ENCODE peak calls at places on chromosomes 13 and 19, in nine cellular contexts. One of them, this sample, is unnamed.
A peak's percentile ranks its signal among the peaks of the same experiment; 100 is the strongest.

GRCh38 chr19:7597689-7598088 is 2.0 kb downstream of the CAMSAP3 start:
- DNase-seq in HS-5: no peak
- DNase-seq in left ventricle myocardium inferior: no peak
- DNase-seq in dorsolateral prefrontal cortex: no peak
- DNase-seq in RPMI7951: no peak
- DNase-seq in AG20443: no peak
- DNase-seq in AG09319: no peak
- DNase-seq in naive thymus-derived CD8-positive, alpha-beta T cell: no peak
- DNase-seq in mesothelial cell of epicardium: no peak
- DNase-seq in this sample: no peak

GRCh38 chr13:33183431-33184130 is 102.0 kb downstream of the STARD13 start:
- DNase-seq in HS-5: no peak
- DNase-seq in left ventricle myocardium inferior: no peak
- DNase-seq in dorsolateral prefrontal cortex: no peak
- DNase-seq in RPMI7951: peak; percentile 30
- DNase-seq in AG20443: peak; percentile 53
- DNase-seq in AG09319: no peak
- DNase-seq in naive thymus-derived CD8-positive, alpha-beta T cell: no peak
- DNase-seq in mesothelial cell of epicardium: no peak
- DNase-seq in this sample: no peak

GRCh38 chr19:18208098-18208951 is 4.5 kb upstream of the RAB3A start:
- DNase-seq in HS-5: peak; percentile 34
- DNase-seq in left ventricle myocardium inferior: peak; percentile 44
- DNase-seq in dorsolateral prefrontal cortex: no peak
- DNase-seq in RPMI7951: peak; percentile 45
- DNase-seq in AG20443: peak; percentile 79
- DNase-seq in AG09319: peak; percentile 61
- DNase-seq in naive thymus-derived CD8-positive, alpha-beta T cell: peak; percentile 26
- DNase-seq in mesothelial cell of epicardium: no peak
- DNase-seq in this sample: peak; percentile 86

GRCh38 chr13:102609696-102610095 is 12.9 kb downstream of the TPP2 start:
- DNase-seq in HS-5: no peak
- DNase-seq in left ventricle myocardium inferior: no peak
- DNase-seq in dorsolateral prefrontal cortex: no peak
- DNase-seq in RPMI7951: no peak
- DNase-seq in AG20443: no peak
- DNase-seq in AG09319: no peak
- DNase-seq in naive thymus-derived CD8-positive, alpha-beta T cell: peak; percentile 14
- DNase-seq in mesothelial cell of epicardium: no peak
- DNase-seq in this sample: no peak

GRCh38 chr19:19146865-19147264 is 8.6 kb upstream of the TMEM161A start:
- DNase-seq in HS-5: no peak
- DNase-seq in left ventricle myocardium inferior: no peak
- DNase-seq in dorsolateral prefrontal cortex: no peak
- DNase-seq in RPMI7951: no peak
- DNase-seq in AG20443: no peak
- DNase-seq in AG09319: no peak
- DNase-seq in naive thymus-derived CD8-positive, alpha-beta T cell: no peak
- DNase-seq in mesothelial cell of epicardium: no peak
- DNase-seq in this sample: no peak

GRCh38 chr13:79987323-79987722 is 353.6 kb downstream of the SPRY2 start:
- DNase-seq in HS-5: no peak
- DNase-seq in left ventricle myocardium inferior: no peak
- DNase-seq in dorsolateral prefrontal cortex: no peak
- DNase-seq in RPMI7951: peak; percentile 38
- DNase-seq in AG20443: peak; percentile 35
- DNase-seq in AG09319: peak; percentile 31
- DNase-seq in naive thymus-derived CD8-positive, alpha-beta T cell: no peak
- DNase-seq in mesothelial cell of epicardium: no peak
- DNase-seq in this sample: no peak

GRCh38 chr19:54461201-54462071 is 2.1 kb downstream of the LENG9 start:
- DNase-seq in HS-5: no peak
- DNase-seq in left ventricle myocardium inferior: no peak
- DNase-seq in dorsolateral prefrontal cortex: no peak
- DNase-seq in RPMI7951: no peak
- DNase-seq in AG20443: no peak
- DNase-seq in AG09319: no peak
- DNase-seq in naive thymus-derived CD8-positive, alpha-beta T cell: no peak
- DNase-seq in mesothelial cell of epicardium: no peak
- DNase-seq in this sample: no peak

GRCh38 chr19:1355258-1355973 is 28.3 kb upstream of the NDUFS7 start:
- DNase-seq in HS-5: no peak
- DNase-seq in left ventricle myocardium inferior: no peak
- DNase-seq in dorsolateral prefrontal cortex: no peak
- DNase-seq in RPMI7951: peak; percentile 20
- DNase-seq in AG20443: no peak
- DNase-seq in AG09319: no peak
- DNase-seq in naive thymus-derived CD8-positive, alpha-beta T cell: no peak
- DNase-seq in mesothelial cell of epicardium: no peak
- DNase-seq in this sample: no peak

GRCh38 chr19:44677019-44677809 is 5.9 kb downstream of the CEACAM19 start:
- DNase-seq in HS-5: peak; percentile 66
- DNase-seq in left ventricle myocardium inferior: no peak
- DNase-seq in dorsolateral prefrontal cortex: no peak
- DNase-seq in RPMI7951: peak; percentile 79
- DNase-seq in AG20443: no peak
- DNase-seq in AG09319: no peak
- DNase-seq in naive thymus-derived CD8-positive, alpha-beta T cell: no peak
- DNase-seq in mesothelial cell of epicardium: no peak
- DNase-seq in this sample: no peak

GRCh38 chr13:95455782-95456181 is 96.7 kb upstream of the CLDN10 start:
- DNase-seq in HS-5: no peak
- DNase-seq in left ventricle myocardium inferior: no peak
- DNase-seq in dorsolateral prefrontal cortex: no peak
- DNase-seq in RPMI7951: no peak
- DNase-seq in AG20443: no peak
- DNase-seq in AG09319: no peak
- DNase-seq in naive thymus-derived CD8-positive, alpha-beta T cell: no peak
- DNase-seq in mesothelial cell of epicardium: no peak
- DNase-seq in this sample: no peak

GRCh38 chr13:28355822-28356371 is 139.0 kb downstream of the FLT1 start:
- DNase-seq in HS-5: no peak
- DNase-seq in left ventricle myocardium inferior: no peak
- DNase-seq in dorsolateral prefrontal cortex: no peak
- DNase-seq in RPMI7951: no peak
- DNase-seq in AG20443: peak; percentile 44
- DNase-seq in AG09319: no peak
- DNase-seq in naive thymus-derived CD8-positive, alpha-beta T cell: peak; percentile 6
- DNase-seq in mesothelial cell of epicardium: no peak
- DNase-seq in this sample: no peak

GRCh38 chr13:109479991-109480696 is 306.2 kb downstream of the IRS2 start:
- DNase-seq in HS-5: no peak
- DNase-seq in left ventricle myocardium inferior: no peak
- DNase-seq in dorsolateral prefrontal cortex: no peak
- DNase-seq in RPMI7951: no peak
- DNase-seq in AG20443: peak; percentile 41
- DNase-seq in AG09319: no peak
- DNase-seq in naive thymus-derived CD8-positive, alpha-beta T cell: no peak
- DNase-seq in mesothelial cell of epicardium: no peak
- DNase-seq in this sample: no peak

GRCh38 chr13:112873851-112874750 is 94.9 kb upstream of the MCF2L start:
- DNase-seq in HS-5: peak; percentile 3
- DNase-seq in left ventricle myocardium inferior: peak; percentile 80
- DNase-seq in dorsolateral prefrontal cortex: peak; percentile 80
- DNase-seq in RPMI7951: peak; percentile 39
- DNase-seq in AG20443: peak; percentile 92
- DNase-seq in AG09319: peak; percentile 14
- DNase-seq in naive thymus-derived CD8-positive, alpha-beta T cell: peak; percentile 49
- DNase-seq in mesothelial cell of epicardium: peak; percentile 62
- DNase-seq in this sample: peak; percentile 97

GRCh38 chr19:54439174-54439851 is 9.7 kb upstream of the LENG8 start:
- DNase-seq in HS-5: no peak
- DNase-seq in left ventricle myocardium inferior: no peak
- DNase-seq in dorsolateral prefrontal cortex: peak; percentile 76
- DNase-seq in RPMI7951: peak; percentile 28
- DNase-seq in AG20443: peak; percentile 48
- DNase-seq in AG09319: no peak
- DNase-seq in naive thymus-derived CD8-positive, alpha-beta T cell: no peak
- DNase-seq in mesothelial cell of epicardium: no peak
- DNase-seq in this sample: peak; percentile 78

GRCh38 chr13:94198666-94199065 is 280.8 kb downstream of the DCT start:
- DNase-seq in HS-5: no peak
- DNase-seq in left ventricle myocardium inferior: no peak
- DNase-seq in dorsolateral prefrontal cortex: no peak
- DNase-seq in RPMI7951: peak; percentile 63
- DNase-seq in AG20443: no peak
- DNase-seq in AG09319: no peak
- DNase-seq in naive thymus-derived CD8-positive, alpha-beta T cell: no peak
- DNase-seq in mesothelial cell of epicardium: no peak
- DNase-seq in this sample: no peak

GRCh38 chr13:68923995-68924394 is 1183.6 kb upstream of the ATXN8OS start:
- DNase-seq in HS-5: no peak
- DNase-seq in left ventricle myocardium inferior: no peak
- DNase-seq in dorsolateral prefrontal cortex: no peak
- DNase-seq in RPMI7951: no peak
- DNase-seq in AG20443: no peak
- DNase-seq in AG09319: no peak
- DNase-seq in naive thymus-derived CD8-positive, alpha-beta T cell: no peak
- DNase-seq in mesothelial cell of epicardium: no peak
- DNase-seq in this sample: no peak

GRCh38 chr13:33525759-33526158 is 240.2 kb upstream of the STARD13 start:
- DNase-seq in HS-5: no peak
- DNase-seq in left ventricle myocardium inferior: no peak
- DNase-seq in dorsolateral prefrontal cortex: no peak
- DNase-seq in RPMI7951: no peak
- DNase-seq in AG20443: no peak
- DNase-seq in AG09319: no peak
- DNase-seq in naive thymus-derived CD8-positive, alpha-beta T cell: no peak
- DNase-seq in mesothelial cell of epicardium: no peak
- DNase-seq in this sample: no peak

GRCh38 chr13:99256709-99257108 is 1.5 kb downstream of the GPR18 start:
- DNase-seq in HS-5: no peak
- DNase-seq in left ventricle myocardium inferior: no peak
- DNase-seq in dorsolateral prefrontal cortex: no peak
- DNase-seq in RPMI7951: no peak
- DNase-seq in AG20443: peak; percentile 61
- DNase-seq in AG09319: peak; percentile 84
- DNase-seq in naive thymus-derived CD8-positive, alpha-beta T cell: no peak
- DNase-seq in mesothelial cell of epicardium: no peak
- DNase-seq in this sample: no peak

GRCh38 chr19:45003485-45003884 is 2.2 kb downstream of the RELB start:
- DNase-seq in HS-5: no peak
- DNase-seq in left ventricle myocardium inferior: no peak
- DNase-seq in dorsolateral prefrontal cortex: no peak
- DNase-seq in RPMI7951: no peak
- DNase-seq in AG20443: no peak
- DNase-seq in AG09319: no peak
- DNase-seq in naive thymus-derived CD8-positive, alpha-beta T cell: no peak
- DNase-seq in mesothelial cell of epicardium: no peak
- DNase-seq in this sample: no peak

GRCh38 chr19:5001547-5002131 is 32.7 kb downstream of the KDM4B start:
- DNase-seq in HS-5: peak; percentile 26
- DNase-seq in left ventricle myocardium inferior: no peak
- DNase-seq in dorsolateral prefrontal cortex: no peak
- DNase-seq in RPMI7951: peak; percentile 54
- DNase-seq in AG20443: peak; percentile 80
- DNase-seq in AG09319: peak; percentile 79
- DNase-seq in naive thymus-derived CD8-positive, alpha-beta T cell: peak; percentile 17
- DNase-seq in mesothelial cell of epicardium: no peak
- DNase-seq in this sample: no peak

GRCh38 chr19:610071-610800 is 20.6 kb downstream of the HCN2 start:
- DNase-seq in HS-5: no peak
- DNase-seq in left ventricle myocardium inferior: no peak
- DNase-seq in dorsolateral prefrontal cortex: no peak
- DNase-seq in RPMI7951: peak; percentile 28
- DNase-seq in AG20443: no peak
- DNase-seq in AG09319: no peak
- DNase-seq in naive thymus-derived CD8-positive, alpha-beta T cell: peak; percentile 45
- DNase-seq in mesothelial cell of epicardium: no peak
- DNase-seq in this sample: no peak

GRCh38 chr19:14450168-14450874 is 17.2 kb downstream of the PKN1 start:
- DNase-seq in HS-5: no peak
- DNase-seq in left ventricle myocardium inferior: no peak
- DNase-seq in dorsolateral prefrontal cortex: no peak
- DNase-seq in RPMI7951: peak; percentile 39
- DNase-seq in AG20443: peak; percentile 65
- DNase-seq in AG09319: no peak
- DNase-seq in naive thymus-derived CD8-positive, alpha-beta T cell: peak; percentile 56
- DNase-seq in mesothelial cell of epicardium: no peak
- DNase-seq in this sample: peak; percentile 99

GRCh38 chr19:31335716-31336115 is 13.5 kb downstream of the TSHZ3 start:
- DNase-seq in HS-5: no peak
- DNase-seq in left ventricle myocardium inferior: no peak
- DNase-seq in dorsolateral prefrontal cortex: no peak
- DNase-seq in RPMI7951: no peak
- DNase-seq in AG20443: no peak
- DNase-seq in AG09319: no peak
- DNase-seq in naive thymus-derived CD8-positive, alpha-beta T cell: no peak
- DNase-seq in mesothelial cell of epicardium: no peak
- DNase-seq in this sample: no peak

GRCh38 chr13:50224534-50224933 is 209.3 kb downstream of the KCNRG start:
- DNase-seq in HS-5: no peak
- DNase-seq in left ventricle myocardium inferior: no peak
- DNase-seq in dorsolateral prefrontal cortex: no peak
- DNase-seq in RPMI7951: peak; percentile 64
- DNase-seq in AG20443: no peak
- DNase-seq in AG09319: no peak
- DNase-seq in naive thymus-derived CD8-positive, alpha-beta T cell: no peak
- DNase-seq in mesothelial cell of epicardium: no peak
- DNase-seq in this sample: no peak

GRCh38 chr13:43529796-43530195 is 257.0 kb downstream of the ENOX1 start:
- DNase-seq in HS-5: no peak
- DNase-seq in left ventricle myocardium inferior: no peak
- DNase-seq in dorsolateral prefrontal cortex: no peak
- DNase-seq in RPMI7951: no peak
- DNase-seq in AG20443: no peak
- DNase-seq in AG09319: no peak
- DNase-seq in naive thymus-derived CD8-positive, alpha-beta T cell: no peak
- DNase-seq in mesothelial cell of epicardium: no peak
- DNase-seq in this sample: no peak

GRCh38 chr19:8526345-8527062 is 12.5 kb upstream of the ZNF414 start:
- DNase-seq in HS-5: peak; percentile 63
- DNase-seq in left ventricle myocardium inferior: peak; percentile 90
- DNase-seq in dorsolateral prefrontal cortex: peak; percentile 88
- DNase-seq in RPMI7951: peak; percentile 88
- DNase-seq in AG20443: peak; percentile 94
- DNase-seq in AG09319: peak; percentile 78
- DNase-seq in naive thymus-derived CD8-positive, alpha-beta T cell: no peak
- DNase-seq in mesothelial cell of epicardium: peak; percentile 89
- DNase-seq in this sample: peak; percentile 97